ENCODE peak calls at places on chromosomes 13 and 19, in ten cellular contexts. J is T-helper 1 cell, L is left ventricle myocardium inferior, Y is mucosa of gallbladder, G is fibroblast of the conjunctiva, N is G401, H is neuronal stem cell, T is GM06990, R is left kidney, S is kidney glomerular epithelial cell. F is an unnamed sample.

GRCh38 chr13:77584111-77584510 is 48.6 kb downstream of the SCEL start:
- DNase-seq in J (no peak), L (no peak), Y (no peak), G (no peak), N (peak; percentile 91), H (no peak), T (no peak), R (no peak), S (no peak), F (no peak)

GRCh38 chr19:35309481-35310279 is 17.7 kb downstream of the MAG start:
- DNase-seq in J (no peak), L (no peak), Y (no peak), G (no peak), N (no peak), H (no peak), T (no peak), R (peak; percentile 97), S (peak; percentile 76), F (no peak)

GRCh38 chr19:35986664-35987570 is 8.1 kb upstream of the SDHAF1 start:
- DNase-seq in J (no peak), L (peak; percentile 50), Y (no peak), G (no peak), N (peak; percentile 73), H (no peak), T (peak; percentile 33), R (peak; percentile 59), S (no peak), F (peak; percentile 57)

GRCh38 chr19:40803857-40804782 is 5.1 kb downstream of the EGLN2 start:
- DNase-seq in J (peak; percentile 55), L (peak; percentile 64), Y (peak; percentile 70), G (no peak), N (peak; percentile 37), H (no peak), T (peak; percentile 71), R (no peak), S (no peak), F (peak; percentile 57)

GRCh38 chr19:18754501-18754900 is 36.6 kb downstream of the COMP start:
- DNase-seq in J (no peak), L (no peak), Y (no peak), G (no peak), N (no peak), H (no peak), T (no peak), R (no peak), S (no peak), F (no peak)

GRCh38 chr19:48090281-48090802 is 20.3 kb downstream of the PLA2G4C start:
- DNase-seq in J (no peak), L (no peak), Y (no peak), G (no peak), N (no peak), H (no peak), T (no peak), R (no peak), S (no peak), F (no peak)

GRCh38 chr19:3656073-3656746 is 29.6 kb upstream of the CACTIN start:
- DNase-seq in J (no peak), L (no peak), Y (no peak), G (no peak), N (no peak), H (no peak), T (no peak), R (no peak), S (no peak), F (no peak)

GRCh38 chr13:23384111-23384510 is 49.4 kb downstream of the SACS start:
- DNase-seq in J (no peak), L (no peak), Y (no peak), G (no peak), N (no peak), H (no peak), T (peak; percentile 69), R (no peak), S (peak; percentile 79), F (peak; percentile 68)

GRCh38 chr19:2171349-2172145 is 7.8 kb downstream of the DOT1L start:
- DNase-seq in J (peak; percentile 65), L (peak; percentile 73), Y (peak; percentile 46), G (no peak), N (no peak), H (no peak), T (peak; percentile 89), R (no peak), S (no peak), F (peak; percentile 89)

GRCh38 chr13:25945596-25945995 is 106.2 kb downstream of the SHISA2 start:
- DNase-seq in J (no peak), L (no peak), Y (no peak), G (peak; percentile 6), N (peak; percentile 57), H (no peak), T (no peak), R (no peak), S (no peak), F (no peak)

GRCh38 chr13:100089633-100090032 is 740 bp downstream of the PCCA start:
- DNase-seq in J (no peak), L (no peak), Y (no peak), G (no peak), N (peak; percentile 37), H (no peak), T (peak; percentile 16), R (peak; percentile 27), S (no peak), F (peak; percentile 45)

GRCh38 chr13:33262069-33262487 is 23.5 kb downstream of the STARD13 start:
- DNase-seq in J (no peak), L (no peak), Y (peak; percentile 47), G (no peak), N (no peak), H (no peak), T (no peak), R (peak; percentile 25), S (peak; percentile 80), F (no peak)

GRCh38 chr13:27797228-27797624 is 4.9 kb downstream of the GSX1 start:
- DNase-seq in J (no peak), L (no peak), Y (no peak), G (no peak), N (no peak), H (peak; percentile 64), T (no peak), R (peak; percentile 85), S (no peak), F (no peak)

GRCh38 chr19:17333611-17334413 is 843 bp downstream of the ANO8 start:
- DNase-seq in J (peak; percentile 50), L (no peak), Y (peak; percentile 88), G (no peak), N (peak; percentile 42), H (no peak), T (peak; percentile 62), R (no peak), S (peak; percentile 68), F (peak; percentile 83)

GRCh38 chr19:3140667-3141038 is 4.8 kb downstream of the GNA15 start:
- DNase-seq in J (no peak), L (no peak), Y (no peak), G (no peak), N (no peak), H (no peak), T (no peak), R (no peak), S (no peak), F (no peak)

GRCh38 chr13:73608731-73609485 is 525.3 kb downstream of the KLF12 start:
- DNase-seq in J (no peak), L (no peak), Y (no peak), G (no peak), N (no peak), H (no peak), T (no peak), R (peak; percentile 68), S (no peak), F (no peak)

GRCh38 chr19:46613525-46613924 is 11.4 kb downstream of the PTGIR start:
- DNase-seq in J (no peak), L (peak; percentile 13), Y (no peak), G (no peak), N (no peak), H (no peak), T (no peak), R (no peak), S (no peak), F (no peak)

GRCh38 chr13:84609716-84610115 is 727.4 kb upstream of the SLITRK1 start:
- DNase-seq in J (no peak), L (no peak), Y (no peak), G (peak; percentile 8), N (no peak), H (no peak), T (no peak), R (no peak), S (peak; percentile 69), F (no peak)

GRCh38 chr19:47865166-47865565 is 6.1 kb downstream of the TPRX2 start:
- DNase-seq in J (no peak), L (peak; percentile 18), Y (no peak), G (no peak), N (no peak), H (no peak), T (no peak), R (no peak), S (no peak), F (no peak)

GRCh38 chr13:93959796-93960533 is 519.5 kb downstream of the DCT start:
- DNase-seq in J (no peak), L (no peak), Y (no peak), G (no peak), N (no peak), H (no peak), T (no peak), R (no peak), S (no peak), F (no peak)

GRCh38 chr19:57830071-57830602 is at the start of gene ZNF587B:
- DNase-seq in J (no peak), L (peak; percentile 82), Y (peak; percentile 76), G (peak; percentile 42), N (peak; percentile 93), H (peak; percentile 85), T (peak; percentile 18), R (peak; percentile 95), S (peak; percentile 37), F (no peak)

GRCh38 chr13:59360108-59360507 is 803.6 kb downstream of the DIAPH3 start:
- DNase-seq in J (no peak), L (no peak), Y (no peak), G (no peak), N (no peak), H (no peak), T (no peak), R (no peak), S (no peak), F (no peak)

GRCh38 chr19:46204008-46204407 is 25.5 kb upstream of the IGFL1 start:
- DNase-seq in J (no peak), L (no peak), Y (no peak), G (no peak), N (no peak), H (no peak), T (no peak), R (no peak), S (no peak), F (no peak)